ENCODE peak calls at places on chromosome 9, in six cellular contexts. P is uterus, S is ovary, J is H1, I is right lobe of liver, N is IMR-90. G is an unnamed sample.

GRCh38 chr9:84111726-84112125 is 131.1 kb downstream of the RMI1 start:
- DNase-seq in P (no peak), S (no peak), J (no peak), I (no peak), N (no peak), G (peak)

GRCh38 chr9:76667521-76667957 is 96.7 kb upstream of the PCA3 start:
- DNase-seq in P (no peak), S (no peak), J (no peak), I (no peak), N (peak), G (no peak)

GRCh38 chr9:20725675-20726074 is 41.6 kb downstream of the FOCAD start:
- DNase-seq in P (no peak), S (no peak), J (no peak), I (no peak), N (no peak), G (no peak)

GRCh38 chr9:114141553-114142548 is 13.5 kb upstream of the COL27A1 start:
- DNase-seq in P (no peak), S (peak), J (no peak), I (no peak), N (peak), G (peak)

GRCh38 chr9:105187781-105188180 is 56.7 kb upstream of the SLC44A1 start:
- DNase-seq in P (no peak), S (no peak), J (no peak), I (no peak), N (peak), G (no peak)

GRCh38 chr9:131559416-131560000 is 14.2 kb downstream of the PRRT1B start:
- DNase-seq in P (no peak), S (no peak), J (no peak), I (no peak), N (no peak), G (no peak)

GRCh38 chr9:129351642-129352151 is 173.6 kb upstream of the IER5L start:
- DNase-seq in P (no peak), S (peak), J (no peak), I (no peak), N (no peak), G (no peak)

GRCh38 chr9:98365227-98365669 is 109.8 kb upstream of the TBC1D2 start:
- DNase-seq in P (no peak), S (no peak), J (no peak), I (no peak), N (peak), G (no peak)

GRCh38 chr9:35232867-35233544 is 71.2 kb downstream of the UNC13B start:
- DNase-seq in P (no peak), S (no peak), J (no peak), I (no peak), N (no peak), G (peak)

GRCh38 chr9:94922098-94922607 is 195.7 kb downstream of the AOPEP start:
- DNase-seq in P (peak), S (peak), J (no peak), I (no peak), N (peak), G (peak)

GRCh38 chr9:82342046-82342445 is 353.5 kb downstream of the SPATA31D1 start:
- DNase-seq in P (no peak), S (no peak), J (no peak), I (no peak), N (no peak), G (no peak)

DNA sequence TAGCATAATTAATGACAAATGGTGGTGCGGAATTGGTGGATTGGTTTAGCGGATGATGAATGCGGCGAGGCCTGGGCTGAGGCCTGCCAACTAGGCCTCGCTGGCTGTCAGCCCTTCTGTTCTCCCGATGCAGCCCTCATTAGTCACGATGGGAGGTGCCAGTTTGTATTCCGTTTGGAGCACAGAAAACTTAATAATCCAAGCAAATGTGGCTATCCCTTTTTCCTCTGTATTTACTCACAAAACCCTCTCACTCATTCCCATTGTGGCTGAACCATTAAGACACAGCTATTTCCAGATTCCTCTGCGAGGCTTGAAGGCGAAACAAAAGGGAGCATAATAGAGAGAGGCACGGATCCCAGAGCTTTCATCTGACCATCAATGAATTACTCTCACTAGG is 114.3 kb downstream of the MVB12B start:
- DNase-seq in P (no peak), S (no peak), J (no peak), I (no peak), N (no peak), G (no peak)
- H3K27ac ChIP-seq in P (no peak), S (no peak), J (no peak), I (no peak), N (no peak), G (no peak)

GRCh38 chr9:120931278-120932085 is 4.9 kb upstream of the TRAF1 start:
- DNase-seq in P (no peak), S (peak), J (no peak), I (peak), N (peak), G (no peak)

GRCh38 chr9:120929392-120929791 is 2.8 kb upstream of the TRAF1 start:
- DNase-seq in P (no peak), S (no peak), J (no peak), I (no peak), N (no peak), G (no peak)

GRCh38 chr9:120933310-120934044 is 6.9 kb upstream of the TRAF1 start:
- DNase-seq in P (no peak), S (no peak), J (no peak), I (no peak), N (no peak), G (no peak)

GRCh38 chr9:120934271-120934670 is 7.7 kb upstream of the TRAF1 start:
- DNase-seq in P (no peak), S (no peak), J (no peak), I (no peak), N (no peak), G (no peak)

DNA sequence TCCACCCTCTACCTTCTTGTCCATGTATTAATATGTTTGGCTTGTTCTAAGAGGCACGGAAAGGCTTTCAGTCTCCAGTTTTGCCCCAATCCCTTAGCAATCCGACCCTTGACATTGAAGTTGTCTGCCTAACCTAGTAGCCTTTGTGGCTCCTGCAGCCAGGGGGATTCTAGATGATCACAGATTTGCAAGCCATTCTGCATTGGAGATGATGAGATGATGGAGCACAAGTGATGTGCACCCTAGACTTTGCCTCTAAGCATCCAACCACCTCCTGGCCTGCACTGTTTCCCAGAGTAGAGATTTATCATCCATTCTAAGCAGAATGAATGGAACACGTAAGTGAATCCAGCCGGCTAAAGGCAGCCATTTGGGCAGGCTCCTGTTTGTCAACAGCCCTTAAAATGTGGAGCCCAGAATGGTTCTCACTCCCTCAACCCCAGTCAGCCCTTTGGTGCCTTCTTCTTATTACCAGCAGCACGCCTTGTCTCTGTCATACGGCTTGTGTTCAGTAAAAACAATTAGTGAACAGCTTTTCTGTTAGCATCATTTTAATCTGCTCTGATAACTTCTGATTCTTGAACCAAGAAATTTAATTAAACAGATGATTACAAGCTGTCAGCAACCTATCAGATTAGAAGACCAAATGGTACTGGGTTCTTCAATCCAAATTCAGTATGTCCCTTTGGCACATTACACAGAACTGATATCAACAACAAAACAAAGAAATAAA is 5.7 kb upstream of the TRAF1 start:
- DNase-seq in P (no peak), S (no peak), J (no peak), I (no peak), N (no peak), G (no peak)
- TF ChIP-seq POLR2A in P (no peak), S (no peak), J (no peak), I (no peak), N (no peak), G (no peak)

DNA sequence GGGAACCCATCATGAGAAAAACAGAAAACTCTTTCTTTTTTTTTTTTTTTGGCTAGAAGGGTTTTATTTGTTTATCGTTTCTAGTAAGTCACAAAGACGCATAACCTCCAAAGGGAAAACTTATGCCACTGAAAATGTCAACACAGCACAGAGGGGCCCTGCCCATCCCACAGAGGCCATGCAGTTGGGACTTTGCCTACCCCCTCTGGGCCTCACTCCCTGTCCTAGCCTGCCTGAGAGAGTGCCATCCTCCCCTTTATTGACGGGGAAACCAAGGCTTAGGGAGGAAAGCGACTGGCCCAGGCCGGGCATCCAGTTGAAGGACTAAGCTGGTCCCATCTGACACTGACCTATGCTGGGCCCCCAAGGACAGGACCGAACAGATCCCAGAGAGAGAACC is 74.7 kb downstream of the VAV2 start:
- DNase-seq in P (no peak), S (no peak), J (no peak), I (no peak), N (no peak), G (no peak)
- H3K27ac ChIP-seq in P (no peak), S (no peak), J (no peak), I (no peak), N (peak), G (no peak)

GRCh38 chr9:133354766-133355165 is 1.5 kb downstream of the SURF1 start:
- DNase-seq in P (no peak), S (no peak), J (no peak), I (peak), N (no peak), G (no peak)

GRCh38 chr9:133352635-133353340 is 3.5 kb downstream of the SURF1 start:
- DNase-seq in P (no peak), S (no peak), J (no peak), I (no peak), N (no peak), G (no peak)

GRCh38 chr9:133351908-133352634 is 4.1 kb downstream of the RPL7A start:
- DNase-seq in P (no peak), S (no peak), J (peak), I (no peak), N (peak), G (peak)

GRCh38 chr9:133351526-133351907 is 3.5 kb downstream of the RPL7A start:
- DNase-seq in P (no peak), S (no peak), J (no peak), I (no peak), N (no peak), G (no peak)

DNA sequence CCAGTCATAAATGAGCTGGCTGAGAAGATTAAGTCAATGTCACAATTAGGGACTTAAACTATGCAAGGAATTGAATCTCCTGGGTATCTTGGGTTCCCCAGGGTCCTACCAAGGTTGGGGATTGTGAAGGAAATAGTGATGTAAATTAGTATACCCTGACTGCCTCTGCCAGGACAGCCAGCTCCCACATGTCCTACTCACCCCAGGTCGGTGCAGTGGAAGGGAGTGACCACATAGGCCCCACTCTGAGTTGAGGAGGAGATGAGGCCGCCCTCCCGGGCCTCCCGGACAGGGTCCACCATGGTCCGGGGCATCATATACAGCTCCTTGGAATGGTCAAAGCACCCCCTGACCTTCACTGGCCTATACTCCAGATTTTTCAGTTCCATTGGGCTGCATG is 2.7 kb downstream of the SURF1 start:
- DNase-seq in P (no peak), S (no peak), J (no peak), I (no peak), N (no peak), G (no peak)
- TF ChIP-seq POLR2A in P (no peak), S (no peak), J (no peak), I (no peak), N (no peak), G (no peak)